ENCODE peak calls at places on chromosomes 13 and 19, in ten cellular contexts. X, F, G, N, I, V, K, Q, M and S are unnamed samples.

GRCh38 chr19:4199699-4200293 is 17.3 kb downstream of the ANKRD24 start:
- DNase-seq in G (no peak), N (no peak), F (no peak), K (no peak), M (no peak), V (no peak), Q (no peak), X (no peak), I (no peak), S (no peak)

GRCh38 chr13:98105929-98106336 is 37.0 kb upstream of the FARP1 start:
- DNase-seq in K (no peak), M (peak), Q (no peak), G (no peak), I (no peak), X (no peak), V (no peak), F (no peak), N (peak), S (no peak)

GRCh38 chr19:53977429-53977990 is 13.9 kb upstream of the CACNG6 start:
- DNase-seq in M (peak), N (peak), K (peak), G (peak), F (peak), V (peak), I (peak), Q (no peak), X (peak), S (peak)

GRCh38 chr19:42269518-42270345 is 680 bp downstream of the CIC start:
- DNase-seq in I (no peak), K (peak), N (no peak), Q (no peak), M (no peak), X (no peak), F (no peak), V (no peak), G (peak), S (peak)

GRCh38 chr13:27622102-27622820 is 569 bp downstream of the POLR1D start:
- DNase-seq in V (no peak), K (no peak), X (no peak), Q (peak), M (peak), I (no peak), F (no peak), G (no peak), N (no peak), S (no peak)

GRCh38 chr19:29850482-29850881 is 38.7 kb downstream of the CCNE1 start:
- DNase-seq in M (no peak), X (no peak), G (no peak), K (no peak), I (no peak), V (no peak), Q (no peak), N (no peak), F (no peak), S (no peak)

GRCh38 chr19:33561261-33561660 is 39.7 kb upstream of the PEPD start:
- DNase-seq in M (no peak), V (no peak), I (no peak), F (no peak), X (no peak), N (no peak), K (no peak), G (no peak), Q (no peak), S (no peak)

GRCh38 chr19:40232949-40233810 is 6.7 kb upstream of the CCNP start:
- DNase-seq in I (no peak), K (no peak), F (no peak), G (no peak), M (no peak), V (no peak), Q (no peak), X (no peak), N (no peak), S (no peak)

GRCh38 chr19:15015946-15016542 is 33.2 kb upstream of the CASP14 start:
- DNase-seq in N (peak), G (no peak), V (no peak), Q (no peak), F (no peak), M (no peak), K (no peak), X (peak), I (peak), S (no peak)

GRCh38 chr19:29083863-29084262 is 129.1 kb downstream of the UQCRFS1 start:
- DNase-seq in X (no peak), M (peak), G (no peak), N (no peak), Q (no peak), F (no peak), K (no peak), I (no peak), V (no peak), S (no peak)

GRCh38 chr19:44303976-44304568 is 753 bp downstream of the ZNF235 start:
- DNase-seq in X (peak), G (no peak), I (peak), Q (peak), F (no peak), M (no peak), N (no peak), K (no peak), V (no peak), S (no peak)

GRCh38 chr19:40223135-40223822 is 3.2 kb downstream of the CCNP start:
- DNase-seq in K (no peak), X (no peak), I (no peak), M (no peak), G (no peak), Q (no peak), F (no peak), N (no peak), V (no peak), S (no peak)

GRCh38 chr19:42200116-42200740 is 17.2 kb downstream of the DEDD2 start:
- DNase-seq in Q (no peak), M (no peak), F (no peak), V (no peak), X (no peak), N (no peak), G (no peak), K (no peak), I (no peak), S (peak)

GRCh38 chr19:2624537-2625091 is 77.9 kb downstream of the GNG7 start:
- DNase-seq in G (peak), I (no peak), X (no peak), N (no peak), F (no peak), K (no peak), M (no peak), Q (no peak), V (no peak), S (no peak)

GRCh38 chr19:58356236-58356970 is 3.1 kb upstream of the A1BG start:
- DNase-seq in Q (peak), N (peak), X (no peak), K (no peak), G (no peak), V (peak), I (no peak), M (no peak), F (no peak), S (no peak)

GRCh38 chr13:26978081-26978860 is 193.3 kb downstream of the USP12 start:
- DNase-seq in K (no peak), V (no peak), I (no peak), M (no peak), N (no peak), X (no peak), F (no peak), G (no peak), Q (no peak), S (no peak)

GRCh38 chr19:2846180-2846935 is 5.1 kb downstream of the ZNF555 start:
- DNase-seq in M (no peak), G (no peak), N (no peak), X (no peak), I (no peak), F (no peak), K (no peak), V (no peak), Q (no peak), S (no peak)

GRCh38 chr19:37953576-37954303 is 46.7 kb downstream of the SIPA1L3 start:
- DNase-seq in F (no peak), M (peak), K (no peak), N (peak), V (no peak), Q (no peak), I (no peak), X (no peak), G (no peak), S (no peak)

GRCh38 chr13:36385471-36385870 is 39.3 kb upstream of the SPART start:
- DNase-seq in N (no peak), G (no peak), I (no peak), M (no peak), X (no peak), V (no peak), F (no peak), K (no peak), Q (no peak), S (no peak)

GRCh38 chr13:49587311-49587847 is 2.0 kb upstream of the RCBTB1 start:
- DNase-seq in N (no peak), I (no peak), M (no peak), F (no peak), G (no peak), X (peak), Q (no peak), K (no peak), V (no peak), S (no peak)

GRCh38 chr13:46575843-46576242 is 22.9 kb downstream of the LRCH1 start:
- DNase-seq in I (no peak), K (no peak), N (peak), F (no peak), Q (no peak), X (peak), V (no peak), G (no peak), M (no peak), S (no peak)

GRCh38 chr19:982567-983170 is 1.5 kb upstream of the WDR18 start:
- DNase-seq in V (peak), F (peak), K (peak), I (peak), G (peak), X (peak), Q (peak), N (peak), M (peak), S (peak)
- TF ChIP-seq CTCF in V (peak), F (peak), K (peak), I (peak), G (peak), X (peak), Q (peak), N (peak), M (no peak), S (peak)

GRCh38 chr19:8506402-8506957 is 4.0 kb upstream of the PRAM1 start:
- DNase-seq in I (no peak), N (no peak), G (no peak), M (no peak), V (no peak), Q (no peak), X (no peak), F (no peak), K (no peak), S (no peak)
- TF ChIP-seq CTCF in I (no peak), N (no peak), G (no peak), M (no peak), V (peak), Q (no peak), X (peak), F (no peak), K (no peak), S (peak)

GRCh38 chr19:18254546-18255500 is 19.4 kb downstream of the IQCN start:
- DNase-seq in X (no peak), Q (no peak), N (no peak), K (no peak), I (no peak), V (peak), M (no peak), F (no peak), G (no peak), S (no peak)
- TF ChIP-seq CTCF in X (peak), Q (peak), N (no peak), K (no peak), I (no peak), V (no peak), M (no peak), F (no peak), G (no peak), S (no peak)

DNA sequence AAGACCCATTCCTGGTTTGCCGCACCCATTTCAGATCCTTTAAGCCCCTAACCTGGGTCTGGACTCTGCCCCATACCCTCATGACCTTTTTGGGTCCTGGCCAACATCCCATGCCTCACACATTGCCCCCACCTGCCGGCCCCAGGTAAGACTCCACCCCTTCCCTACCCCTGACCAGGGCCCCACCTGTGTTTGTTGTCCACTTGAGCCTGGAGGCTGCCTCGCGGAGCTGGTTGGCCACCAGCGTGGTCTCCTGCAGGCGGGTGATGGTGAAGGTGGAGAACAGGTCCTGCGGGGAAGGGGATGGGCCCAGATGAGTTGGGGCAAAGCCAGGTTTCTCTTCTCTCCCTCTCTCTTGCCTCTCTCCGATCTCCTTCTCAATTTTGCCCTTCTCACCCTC is 19.5 kb downstream of the MAN2B1 start:
- DNase-seq in G (no peak), I (no peak), N (no peak), F (no peak), X (no peak), Q (no peak), K (no peak), M (no peak), V (no peak), S (no peak)
- TF ChIP-seq CTCF in G (no peak), I (no peak), N (no peak), F (no peak), X (no peak), Q (no peak), K (no peak), M (no peak), V (no peak), S (no peak)

DNA sequence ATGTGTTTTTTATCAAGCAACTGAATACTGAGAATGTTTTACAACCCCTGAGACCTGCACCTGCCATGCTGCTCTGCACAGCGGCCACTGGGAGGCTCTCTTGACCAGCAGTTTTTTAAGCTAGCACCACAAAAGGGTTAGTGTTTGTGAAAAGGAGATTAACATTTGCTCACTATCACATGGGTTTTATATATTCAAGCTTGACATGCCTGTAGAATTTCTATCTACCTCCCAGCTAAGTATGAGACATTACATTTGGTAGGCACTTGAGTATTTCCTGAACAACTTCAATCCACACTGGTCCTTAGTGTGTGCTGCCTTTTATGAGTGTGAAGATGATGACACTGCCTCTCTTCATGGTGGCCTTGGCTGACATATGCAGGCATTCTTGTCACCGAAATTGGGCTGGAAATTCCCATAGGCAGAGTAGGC is 1238.9 kb downstream of the UQCRFS1 start:
- DNase-seq in M (no peak), I (peak), X (no peak), G (no peak), V (peak), N (peak), F (peak), Q (no peak), K (no peak), S (no peak)
- TF ChIP-seq CTCF in M (no peak), I (peak), X (no peak), G (peak), V (peak), N (peak), F (peak), Q (peak), K (peak), S (no peak)

DNA sequence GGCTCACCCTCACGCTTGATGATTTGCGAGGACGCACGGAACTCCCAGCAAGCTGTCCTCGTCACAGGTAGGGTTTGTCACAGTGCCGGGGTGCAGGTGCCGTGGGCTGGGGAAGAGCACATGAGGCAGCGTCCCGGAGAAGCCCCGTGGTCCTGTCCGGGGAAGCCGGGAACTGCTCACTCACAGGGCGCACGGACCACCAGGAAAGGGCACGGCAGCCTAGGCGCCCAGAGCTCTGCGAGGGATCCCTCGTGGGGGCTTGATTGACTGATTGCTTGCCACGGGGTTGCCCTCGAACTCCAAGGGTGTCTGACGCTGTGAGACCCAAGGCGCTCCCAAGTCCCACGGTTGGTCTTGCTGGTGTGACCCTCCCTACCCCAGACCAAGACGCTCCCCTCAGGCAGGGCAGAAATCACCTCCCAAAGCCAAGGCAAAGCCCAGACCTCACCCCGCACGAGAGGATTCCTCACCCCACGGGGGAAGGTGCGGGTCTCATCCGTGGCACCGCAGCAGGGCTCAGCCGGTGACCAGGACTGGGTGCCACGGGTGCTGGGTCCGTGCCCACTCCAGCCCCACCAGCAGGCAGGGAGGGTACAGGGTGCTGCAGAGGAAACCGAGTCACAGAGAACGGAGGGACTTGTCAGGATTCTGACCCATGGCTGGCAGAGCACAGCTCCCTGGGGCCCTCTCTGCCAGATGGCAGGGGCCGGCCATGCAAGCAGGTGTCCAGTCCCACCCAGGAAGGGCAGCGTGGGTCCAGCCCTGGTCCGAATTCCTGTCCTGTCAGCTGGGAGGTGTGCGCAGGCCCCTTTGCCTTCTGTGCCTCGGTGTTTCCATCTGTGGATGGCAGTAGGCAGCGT is 7.7 kb downstream of the C2CD4C start:
- DNase-seq in V (no peak), X (no peak), G (no peak), F (peak), I (no peak), M (peak), Q (no peak), K (no peak), N (no peak), S (no peak)
- TF ChIP-seq CTCF in V (no peak), X (no peak), G (no peak), F (no peak), I (no peak), M (no peak), Q (no peak), K (no peak), N (no peak), S (no peak)